ENCODE peak calls at places on chromosomes 12 and 14, in five cellular contexts. T is foreskin fibroblast, B is AG09309, Q is heart right ventricle, J is upper lobe of right lung. S is an unnamed sample.

GRCh38 chr12:46387697-46388096 is 15.1 kb upstream of the SLC38A2 start:
- DNase-seq in B (no peak), J (no peak), Q (no peak), T (no peak), S (no peak)

GRCh38 chr14:57266060-57266459 is 2.6 kb downstream of the EXOC5 start:
- DNase-seq in B (no peak), Q (no peak), J (no peak), T (peak; percentile 18), S (no peak)

GRCh38 chr14:70665448-70666363 is 24.0 kb downstream of the TTC9 start:
- DNase-seq in Q (no peak), J (peak; percentile 75), B (no peak), T (no peak), S (no peak)

GRCh38 chr14:102491366-102491765 is 18.2 kb downstream of the ANKRD9 start:
- DNase-seq in T (no peak), Q (no peak), B (no peak), J (no peak), S (no peak)

GRCh38 chr14:29783556-29783955 is 144.1 kb downstream of the PRKD1 start:
- DNase-seq in J (no peak), B (no peak), Q (no peak), T (no peak), S (no peak)

GRCh38 chr12:113299619-113300237 is 35.2 kb downstream of the SLC8B1 start:
- DNase-seq in B (peak; percentile 43), Q (peak; percentile 70), T (peak; percentile 86), J (peak; percentile 88), S (peak; percentile 36)

GRCh38 chr12:7061138-7061537 is 620 bp downstream of the C1S start:
- DNase-seq in J (no peak), T (no peak), B (no peak), Q (no peak), S (no peak)

GRCh38 chr12:77152623-77153193 is 87.3 kb upstream of the E2F7 start:
- DNase-seq in Q (no peak), J (no peak), B (no peak), T (peak; percentile 32), S (peak; percentile 51)

GRCh38 chr12:19800884-19801283 is 361.6 kb downstream of the AEBP2 start:
- DNase-seq in B (no peak), Q (no peak), T (no peak), J (no peak), S (no peak)

GRCh38 chr14:63853831-63854293 is 1.1 kb downstream of the SYNE2 start:
- DNase-seq in T (peak; percentile 26), Q (peak; percentile 41), J (peak; percentile 76), B (no peak), S (no peak)

GRCh38 chr14:99420711-99421110 is 59.9 kb downstream of the SETD3 start:
- DNase-seq in B (no peak), T (no peak), Q (no peak), J (peak; percentile 82), S (no peak)

GRCh38 chr12:95789126-95790024 is 1.2 kb downstream of the NTN4 start:
- DNase-seq in T (no peak), Q (peak; percentile 46), J (peak; percentile 72), B (no peak), S (no peak)

GRCh38 chr12:122835693-122836026 is 403 bp downstream of the HIP1R start:
- DNase-seq in Q (peak; percentile 25), B (no peak), J (no peak), T (no peak), S (no peak)

GRCh38 chr14:100303179-100303578 is 3.1 kb downstream of the SLC25A29 start:
- DNase-seq in T (no peak), B (no peak), Q (no peak), J (no peak), S (no peak)

GRCh38 chr12:39441963-39442894 is 691 bp downstream of the KIF21A start:
- DNase-seq in B (no peak), J (no peak), T (peak; percentile 14), Q (peak; percentile 42), S (no peak)

GRCh38 chr12:54371328-54372112 is 7.2 kb upstream of the GPR84 start:
- DNase-seq in Q (peak; percentile 70), J (no peak), B (no peak), T (no peak), S (no peak)

GRCh38 chr12:107320929-107321618 is 227.7 kb upstream of the CRY1 start:
- DNase-seq in Q (no peak), J (no peak), B (no peak), T (no peak), S (peak; percentile 68)

GRCh38 chr12:93862424-93862823 is 185.2 kb downstream of the CRADD start:
- DNase-seq in B (no peak), J (no peak), T (no peak), Q (no peak), S (no peak)

GRCh38 chr12:103800252-103800771 is 40.7 kb downstream of the NT5DC3 start:
- DNase-seq in B (no peak), Q (peak; percentile 61), T (peak; percentile 61), J (no peak), S (peak; percentile 87)

GRCh38 chr12:114395755-114396152 is 10.2 kb downstream of the TBX5 start:
- DNase-seq in Q (no peak), T (peak; percentile 91), J (no peak), B (peak; percentile 67), S (no peak)

GRCh38 chr12:49929581-49929980 is 21.0 kb upstream of the AQP2 start:
- DNase-seq in J (peak; percentile 34), Q (no peak), B (no peak), T (no peak), S (no peak)

GRCh38 chr14:31228533-31228932 is 20.9 kb upstream of the HECTD1 start:
- DNase-seq in J (no peak), T (no peak), B (no peak), Q (no peak), S (no peak)

GRCh38 chr12:47267571-47267970 is 187.8 kb upstream of the AMIGO2 start:
- DNase-seq in Q (no peak), B (no peak), J (no peak), T (no peak), S (no peak)

GRCh38 chr14:94386085-94387031 is 2.0 kb downstream of the SERPINA1 start:
- DNase-seq in J (no peak), T (no peak), Q (no peak), B (no peak), S (no peak)

GRCh38 chr12:89706551-89707348 is 1.9 kb downstream of the ATP2B1 start:
- DNase-seq in J (peak; percentile 61), Q (peak; percentile 13), T (no peak), B (no peak), S (no peak)

DNA sequence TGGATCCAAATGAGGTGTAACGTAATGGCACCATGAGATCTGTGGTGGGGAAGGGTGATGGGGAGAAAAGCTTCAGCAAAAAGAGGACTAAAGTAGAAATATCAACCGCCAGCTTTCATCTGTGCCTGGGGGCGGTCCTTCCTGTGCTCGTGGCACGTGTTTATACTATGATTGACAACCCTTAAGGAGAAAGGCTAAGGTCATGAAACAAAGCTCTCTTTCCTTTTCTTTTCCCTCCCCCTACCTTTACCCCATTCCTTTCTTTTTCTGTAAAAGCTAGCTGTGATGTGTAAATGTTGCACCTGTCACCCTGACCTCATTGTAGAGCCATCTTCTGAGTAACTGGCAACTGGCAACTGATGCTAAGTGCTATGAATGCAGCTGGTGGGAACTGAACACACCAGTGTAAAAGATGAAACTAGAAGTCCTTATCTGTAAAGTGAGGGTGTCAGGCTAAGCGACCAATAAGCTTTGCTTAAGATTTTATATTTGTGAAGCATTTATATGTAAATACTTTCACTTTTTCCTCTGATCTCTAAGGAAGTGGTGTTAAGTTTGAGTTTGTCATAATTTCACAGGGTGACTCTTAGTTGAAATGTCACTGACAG is 102.8 kb upstream of the BCAT1 start:
- DNase-seq in J (no peak), T (no peak), Q (no peak), B (no peak), S (no peak)
- TF ChIP-seq CTCF in J (no peak), T (no peak), Q (no peak), B (no peak), S (no peak)

DNA sequence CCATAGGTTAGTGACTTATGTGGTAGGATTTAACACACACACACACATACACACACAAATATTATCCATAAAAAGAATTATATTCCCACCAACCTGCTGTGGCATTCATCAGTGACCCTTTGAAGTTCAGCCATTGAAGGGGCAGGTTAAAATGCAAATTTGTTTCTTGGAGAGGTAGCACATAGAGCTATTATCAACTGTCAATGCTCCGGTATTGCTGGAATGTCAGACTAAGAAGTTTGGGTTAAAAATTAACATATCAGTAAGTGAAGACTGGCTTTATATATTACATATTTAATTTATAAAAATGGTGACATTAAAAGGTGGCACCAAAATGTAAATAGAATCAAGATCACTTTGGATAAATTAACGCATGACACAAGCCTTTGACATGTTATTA is 207.3 kb downstream of the DAD1 start:
- DNase-seq in T (no peak), Q (no peak), J (no peak), B (no peak), S (no peak)
- TF ChIP-seq CTCF in T (no peak), Q (no peak), J (no peak), B (no peak), S (no peak)

GRCh38 chr14:65170768-65171251 is 68.5 kb upstream of the MAX start:
- DNase-seq in Q (no peak), B (peak; percentile 72), T (peak; percentile 41), J (no peak), S (peak; percentile 54)
- TF ChIP-seq CTCF in Q (peak; percentile 10), B (peak; percentile 63), T (peak; percentile 53), J (no peak), S (peak; percentile 61)

DNA sequence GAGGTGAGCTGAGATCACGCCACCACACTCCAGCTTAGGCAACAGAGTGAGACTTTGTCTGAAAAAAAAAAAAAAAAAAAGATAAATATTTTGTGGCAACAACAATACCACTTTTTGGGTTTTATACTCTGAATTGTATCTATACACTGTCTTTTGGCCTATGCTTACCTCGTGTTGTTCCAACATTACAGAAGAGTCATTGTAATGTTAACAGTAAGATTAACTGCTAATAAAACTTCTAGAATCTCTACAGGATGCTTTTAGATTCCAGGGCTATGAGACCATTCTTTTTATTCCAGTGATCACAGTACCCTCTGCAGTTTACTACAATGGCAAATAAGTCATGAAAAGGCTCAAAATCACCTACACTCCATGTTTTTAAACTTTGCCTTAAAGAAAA is 11.6 kb downstream of the IFT81 start:
- DNase-seq in J (no peak), Q (no peak), B (no peak), T (no peak), S (no peak)
- TF ChIP-seq CTCF in J (no peak), Q (no peak), B (no peak), T (no peak), S (no peak)

GRCh38 chr14:104651876-104652260 is 37.5 kb upstream of the INF2 start:
- DNase-seq in J (no peak), T (no peak), Q (no peak), B (no peak), S (no peak)
- TF ChIP-seq CTCF in J (no peak), T (no peak), Q (no peak), B (no peak), S (no peak)

DNA sequence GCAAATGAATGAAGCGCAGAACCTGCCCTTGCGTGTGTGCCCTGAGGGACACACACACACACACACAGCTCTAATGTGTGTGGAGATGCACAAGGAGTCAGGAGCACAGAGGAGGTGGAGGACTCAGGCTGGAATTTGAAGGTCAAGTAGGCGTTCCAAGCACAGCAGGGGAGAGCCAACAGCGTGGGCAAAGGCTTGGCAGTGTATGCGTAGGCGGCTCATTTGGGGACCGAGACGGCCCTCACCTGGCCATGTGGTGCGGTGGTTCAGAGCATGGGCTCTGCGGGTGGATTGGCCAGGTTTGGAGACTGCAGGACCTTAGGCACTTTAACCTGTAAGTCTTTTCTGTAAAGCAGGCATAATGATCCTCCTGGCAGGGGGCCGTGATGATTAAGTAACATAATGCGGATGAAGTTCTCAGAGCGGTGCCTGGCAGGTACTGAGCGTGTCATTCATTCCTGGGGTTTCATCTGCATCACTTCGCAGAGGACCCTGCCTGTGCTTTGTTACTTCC is 69.5 kb upstream of the SLC24A4 start:
- DNase-seq in B (no peak), T (no peak), J (no peak), Q (no peak), S (no peak)
- TF ChIP-seq CTCF in B (no peak), T (no peak), J (no peak), Q (no peak), S (no peak)